ENCODE peak calls at places on chromosomes 6 and 20, in ten cellular contexts. K, V, A, I, S, U, C, W, Y and G are unnamed samples.

GRCh38 chr6:151340206-151340978 is 51.0 kb downstream of the ZBTB2 start:
- DNase-seq in K (no peak), Y (no peak), A (no peak), V (no peak), I (no peak), S (no peak), W (no peak), U (no peak), C (no peak), G (no peak)

GRCh38 chr20:48621256-48622078 is 206.3 kb downstream of the PREX1 start:
- DNase-seq in S (peak; percentile 91), I (no peak), C (no peak), Y (peak; percentile 69), K (peak; percentile 25), U (peak; percentile 52), A (no peak), V (no peak), W (no peak), G (no peak)

GRCh38 chr6:73264446-73264845 is 1.4 kb upstream of the KHDC1 start:
- DNase-seq in A (no peak), Y (peak; percentile 99), V (no peak), C (no peak), U (no peak), S (peak; percentile 94), W (no peak), I (no peak), K (no peak), G (no peak)

GRCh38 chr20:12966468-12967085 is 42.2 kb upstream of the SPTLC3 start:
- DNase-seq in Y (peak; percentile 51), W (no peak), C (no peak), K (peak; percentile 59), V (peak; percentile 19), I (no peak), S (peak; percentile 23), A (no peak), U (no peak), G (no peak)

GRCh38 chr20:35617397-35618031 is 1.9 kb downstream of the SPAG4 start:
- DNase-seq in W (peak; percentile 56), C (no peak), I (peak; percentile 51), K (peak; percentile 82), S (peak; percentile 75), U (peak; percentile 68), Y (peak; percentile 63), V (peak; percentile 16), A (peak; percentile 68), G (no peak)

GRCh38 chr6:166058064-166058739 is 109.4 kb downstream of the TBXT start:
- DNase-seq in W (no peak), C (peak; percentile 50), Y (no peak), V (no peak), A (no peak), I (no peak), S (no peak), U (no peak), K (no peak), G (no peak)

GRCh38 chr6:7996538-7997225 is 67.5 kb downstream of the BLOC1S5 start:
- DNase-seq in S (no peak), A (no peak), K (no peak), C (no peak), I (no peak), W (no peak), Y (peak; percentile 79), V (no peak), U (no peak), G (no peak)

GRCh38 chr6:38337819-38338465 is 301.8 kb downstream of the BTBD9 start:
- DNase-seq in W (no peak), S (peak; percentile 56), K (peak; percentile 71), U (no peak), A (no peak), I (no peak), Y (peak; percentile 75), V (no peak), C (no peak), G (no peak)

GRCh38 chr6:144064831-144065668 is 30.3 kb downstream of the SF3B5 start:
- DNase-seq in C (no peak), V (no peak), I (no peak), U (peak; percentile 32), A (no peak), W (no peak), Y (no peak), S (no peak), K (no peak), G (no peak)

GRCh38 chr6:26550250-26550993 is 12.3 kb downstream of the HMGN4 start:
- DNase-seq in W (peak; percentile 42), U (peak; percentile 68), V (no peak), A (peak; percentile 87), Y (peak; percentile 37), C (no peak), I (peak; percentile 81), S (peak; percentile 46), K (peak; percentile 70), G (peak; percentile 49)